ENCODE peak calls at places on chromosomes 1 and 21, in eight cellular contexts. One of them, this sample, is unnamed.

GRCh38 chr1:175841613-175842234 is 98.3 kb upstream of the TNR start:
- DNase-seq in esophagus muscularis mucosa: no peak
- DNase-seq in GM12864: no peak
- DNase-seq in RWPE1: no peak
- DNase-seq in H9: no peak
- DNase-seq in suprapubic skin: no peak
- DNase-seq in RWPE2: no peak
- DNase-seq in lower lobe of right lung: no peak
- DNase-seq in this sample: peak

GRCh38 chr21:36860736-36861594 is 105.5 kb downstream of the HLCS start:
- DNase-seq in esophagus muscularis mucosa: no peak
- DNase-seq in GM12864: no peak
- DNase-seq in RWPE1: peak
- DNase-seq in H9: no peak
- DNase-seq in suprapubic skin: no peak
- DNase-seq in RWPE2: no peak
- DNase-seq in lower lobe of right lung: no peak
- DNase-seq in this sample: no peak

GRCh38 chr1:34885405-34886247 is 26.1 kb upstream of the SMIM12 start:
- DNase-seq in esophagus muscularis mucosa: no peak
- DNase-seq in GM12864: no peak
- DNase-seq in RWPE1: peak
- DNase-seq in H9: peak
- DNase-seq in suprapubic skin: no peak
- DNase-seq in RWPE2: no peak
- DNase-seq in lower lobe of right lung: peak
- DNase-seq in this sample: peak

GRCh38 chr1:39378377-39378776 is 113.1 kb upstream of the BMP8A start:
- DNase-seq in esophagus muscularis mucosa: no peak
- DNase-seq in GM12864: no peak
- DNase-seq in RWPE1: peak
- DNase-seq in H9: peak
- DNase-seq in suprapubic skin: no peak
- DNase-seq in RWPE2: no peak
- DNase-seq in lower lobe of right lung: no peak
- DNase-seq in this sample: no peak

GRCh38 chr1:215900684-215901083 is 333.6 kb downstream of the KCTD3 start:
- DNase-seq in esophagus muscularis mucosa: no peak
- DNase-seq in GM12864: no peak
- DNase-seq in RWPE1: no peak
- DNase-seq in H9: no peak
- DNase-seq in suprapubic skin: no peak
- DNase-seq in RWPE2: no peak
- DNase-seq in lower lobe of right lung: no peak
- DNase-seq in this sample: no peak

GRCh38 chr1:109668123-109668800 is 405 bp downstream of the GSTM2 start:
- DNase-seq in esophagus muscularis mucosa: peak
- DNase-seq in GM12864: no peak
- DNase-seq in RWPE1: no peak
- DNase-seq in H9: no peak
- DNase-seq in suprapubic skin: no peak
- DNase-seq in RWPE2: no peak
- DNase-seq in lower lobe of right lung: no peak
- DNase-seq in this sample: no peak

GRCh38 chr1:148264374-148265276 is 112.5 kb upstream of the NBPF11 start:
- DNase-seq in esophagus muscularis mucosa: no peak
- DNase-seq in GM12864: no peak
- DNase-seq in RWPE1: peak
- DNase-seq in H9: peak
- DNase-seq in suprapubic skin: no peak
- DNase-seq in RWPE2: no peak
- DNase-seq in lower lobe of right lung: no peak
- DNase-seq in this sample: peak

GRCh38 chr1:39393645-39394044 is 97.8 kb upstream of the BMP8A start:
- DNase-seq in esophagus muscularis mucosa: no peak
- DNase-seq in GM12864: no peak
- DNase-seq in RWPE1: no peak
- DNase-seq in H9: no peak
- DNase-seq in suprapubic skin: no peak
- DNase-seq in RWPE2: no peak
- DNase-seq in lower lobe of right lung: no peak
- DNase-seq in this sample: no peak

GRCh38 chr1:173429517-173430477 is 47.3 kb upstream of the PRDX6 start:
- DNase-seq in esophagus muscularis mucosa: peak
- DNase-seq in GM12864: no peak
- DNase-seq in RWPE1: peak
- DNase-seq in H9: peak
- DNase-seq in suprapubic skin: peak
- DNase-seq in RWPE2: peak
- DNase-seq in lower lobe of right lung: peak
- DNase-seq in this sample: peak

GRCh38 chr1:68372487-68372886 is 77.3 kb downstream of the RPE65 start:
- DNase-seq in esophagus muscularis mucosa: no peak
- DNase-seq in GM12864: no peak
- DNase-seq in RWPE1: no peak
- DNase-seq in H9: no peak
- DNase-seq in suprapubic skin: no peak
- DNase-seq in RWPE2: no peak
- DNase-seq in lower lobe of right lung: no peak
- DNase-seq in this sample: no peak

GRCh38 chr1:12078938-12079861 is 16.1 kb downstream of the TNFRSF8 start:
- DNase-seq in esophagus muscularis mucosa: no peak
- DNase-seq in GM12864: peak
- DNase-seq in RWPE1: peak
- DNase-seq in H9: peak
- DNase-seq in suprapubic skin: no peak
- DNase-seq in RWPE2: no peak
- DNase-seq in lower lobe of right lung: no peak
- DNase-seq in this sample: peak

GRCh38 chr1:13593511-13594131 is 10.0 kb downstream of the PDPN start:
- DNase-seq in esophagus muscularis mucosa: no peak
- DNase-seq in GM12864: no peak
- DNase-seq in RWPE1: no peak
- DNase-seq in H9: peak
- DNase-seq in suprapubic skin: peak
- DNase-seq in RWPE2: no peak
- DNase-seq in lower lobe of right lung: no peak
- DNase-seq in this sample: peak

GRCh38 chr1:178389441-178389840 is 107.3 kb downstream of the CLEC20A start:
- DNase-seq in esophagus muscularis mucosa: no peak
- DNase-seq in GM12864: no peak
- DNase-seq in RWPE1: no peak
- DNase-seq in H9: no peak
- DNase-seq in suprapubic skin: no peak
- DNase-seq in RWPE2: no peak
- DNase-seq in lower lobe of right lung: no peak
- DNase-seq in this sample: no peak

GRCh38 chr1:19257178-19257914 is 5.7 kb downstream of the MRTO4 start:
- DNase-seq in esophagus muscularis mucosa: no peak
- DNase-seq in GM12864: no peak
- DNase-seq in RWPE1: no peak
- DNase-seq in H9: no peak
- DNase-seq in suprapubic skin: no peak
- DNase-seq in RWPE2: no peak
- DNase-seq in lower lobe of right lung: no peak
- DNase-seq in this sample: no peak

GRCh38 chr1:170027760-170028159 is 46.7 kb downstream of the KIFAP3 start:
- DNase-seq in esophagus muscularis mucosa: no peak
- DNase-seq in GM12864: no peak
- DNase-seq in RWPE1: no peak
- DNase-seq in H9: no peak
- DNase-seq in suprapubic skin: no peak
- DNase-seq in RWPE2: no peak
- DNase-seq in lower lobe of right lung: no peak
- DNase-seq in this sample: no peak

GRCh38 chr1:30753660-30754123 is 3.9 kb downstream of the LAPTM5 start:
- DNase-seq in esophagus muscularis mucosa: no peak
- DNase-seq in GM12864: no peak
- DNase-seq in RWPE1: no peak
- DNase-seq in H9: no peak
- DNase-seq in suprapubic skin: no peak
- DNase-seq in RWPE2: no peak
- DNase-seq in lower lobe of right lung: no peak
- DNase-seq in this sample: no peak

GRCh38 chr1:59645893-59646292 is 168.9 kb upstream of the HOOK1 start:
- DNase-seq in esophagus muscularis mucosa: no peak
- DNase-seq in GM12864: no peak
- DNase-seq in RWPE1: no peak
- DNase-seq in H9: no peak
- DNase-seq in suprapubic skin: no peak
- DNase-seq in RWPE2: no peak
- DNase-seq in lower lobe of right lung: no peak
- DNase-seq in this sample: peak

GRCh38 chr1:117655220-117655577 is 49.4 kb downstream of the TENT5C start:
- DNase-seq in esophagus muscularis mucosa: no peak
- DNase-seq in GM12864: no peak
- DNase-seq in RWPE1: peak
- DNase-seq in H9: no peak
- DNase-seq in suprapubic skin: no peak
- DNase-seq in RWPE2: no peak
- DNase-seq in lower lobe of right lung: no peak
- DNase-seq in this sample: no peak

GRCh38 chr1:45355683-45356082 is 15.4 kb upstream of the MUTYH start:
- DNase-seq in esophagus muscularis mucosa: no peak
- DNase-seq in GM12864: no peak
- DNase-seq in RWPE1: no peak
- DNase-seq in H9: no peak
- DNase-seq in suprapubic skin: no peak
- DNase-seq in RWPE2: no peak
- DNase-seq in lower lobe of right lung: no peak
- DNase-seq in this sample: no peak

GRCh38 chr1:89779541-89779940 is 41.3 kb upstream of the LRRC8D start:
- DNase-seq in esophagus muscularis mucosa: no peak
- DNase-seq in GM12864: no peak
- DNase-seq in RWPE1: no peak
- DNase-seq in H9: no peak
- DNase-seq in suprapubic skin: no peak
- DNase-seq in RWPE2: no peak
- DNase-seq in lower lobe of right lung: no peak
- DNase-seq in this sample: no peak

DNA sequence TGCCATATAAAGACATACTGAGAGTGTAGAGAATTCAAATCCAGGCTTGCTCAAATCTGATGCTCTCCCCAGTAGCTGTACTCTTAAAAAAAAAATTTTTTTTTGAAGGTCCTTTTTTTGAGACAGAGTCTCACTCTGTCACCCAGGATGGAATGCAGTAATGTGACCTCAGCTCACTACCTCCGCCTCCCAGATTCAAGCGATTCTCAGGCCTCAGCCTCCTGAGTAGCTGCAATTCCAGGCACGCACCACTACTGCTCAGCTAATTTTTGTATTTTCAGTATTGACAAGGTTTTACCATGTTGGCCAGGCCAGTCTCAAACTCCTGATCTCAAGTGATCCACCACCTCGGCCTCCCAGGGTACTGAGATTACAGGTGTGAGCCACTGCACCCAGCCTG is 28.7 kb downstream of the STYXL2 start:
- DNase-seq in esophagus muscularis mucosa: peak
- DNase-seq in GM12864: no peak
- DNase-seq in RWPE1: no peak
- DNase-seq in H9: no peak
- DNase-seq in suprapubic skin: no peak
- DNase-seq in RWPE2: no peak
- DNase-seq in lower lobe of right lung: no peak
- DNase-seq in this sample: no peak
- TF ChIP-seq CTCF in esophagus muscularis mucosa: no peak
- TF ChIP-seq CTCF in GM12864: no peak
- TF ChIP-seq CTCF in RWPE1: no peak
- TF ChIP-seq CTCF in H9: peak
- TF ChIP-seq CTCF in suprapubic skin: no peak
- TF ChIP-seq CTCF in RWPE2: no peak
- TF ChIP-seq CTCF in lower lobe of right lung: no peak
- TF ChIP-seq CTCF in this sample: no peak

GRCh38 chr21:28745131-28746055 is 247.3 kb downstream of the LTN1 start:
- DNase-seq in esophagus muscularis mucosa: no peak
- DNase-seq in GM12864: peak
- DNase-seq in RWPE1: peak
- DNase-seq in H9: peak
- DNase-seq in suprapubic skin: no peak
- DNase-seq in RWPE2: no peak
- DNase-seq in lower lobe of right lung: peak
- DNase-seq in this sample: peak
- TF ChIP-seq CTCF in esophagus muscularis mucosa: peak
- TF ChIP-seq CTCF in GM12864: peak
- TF ChIP-seq CTCF in RWPE1: peak
- TF ChIP-seq CTCF in H9: peak
- TF ChIP-seq CTCF in suprapubic skin: peak
- TF ChIP-seq CTCF in RWPE2: peak
- TF ChIP-seq CTCF in lower lobe of right lung: peak
- TF ChIP-seq CTCF in this sample: peak

GRCh38 chr1:228166170-228166936 is 749 bp downstream of the IBA57 start:
- DNase-seq in esophagus muscularis mucosa: peak
- DNase-seq in GM12864: peak
- DNase-seq in RWPE1: peak
- DNase-seq in H9: peak
- DNase-seq in suprapubic skin: no peak
- DNase-seq in RWPE2: peak
- DNase-seq in lower lobe of right lung: peak
- DNase-seq in this sample: peak
- TF ChIP-seq CTCF in esophagus muscularis mucosa: peak
- TF ChIP-seq CTCF in GM12864: peak
- TF ChIP-seq CTCF in RWPE1: no peak
- TF ChIP-seq CTCF in H9: peak
- TF ChIP-seq CTCF in suprapubic skin: peak
- TF ChIP-seq CTCF in RWPE2: peak
- TF ChIP-seq CTCF in lower lobe of right lung: peak
- TF ChIP-seq CTCF in this sample: no peak

DNA sequence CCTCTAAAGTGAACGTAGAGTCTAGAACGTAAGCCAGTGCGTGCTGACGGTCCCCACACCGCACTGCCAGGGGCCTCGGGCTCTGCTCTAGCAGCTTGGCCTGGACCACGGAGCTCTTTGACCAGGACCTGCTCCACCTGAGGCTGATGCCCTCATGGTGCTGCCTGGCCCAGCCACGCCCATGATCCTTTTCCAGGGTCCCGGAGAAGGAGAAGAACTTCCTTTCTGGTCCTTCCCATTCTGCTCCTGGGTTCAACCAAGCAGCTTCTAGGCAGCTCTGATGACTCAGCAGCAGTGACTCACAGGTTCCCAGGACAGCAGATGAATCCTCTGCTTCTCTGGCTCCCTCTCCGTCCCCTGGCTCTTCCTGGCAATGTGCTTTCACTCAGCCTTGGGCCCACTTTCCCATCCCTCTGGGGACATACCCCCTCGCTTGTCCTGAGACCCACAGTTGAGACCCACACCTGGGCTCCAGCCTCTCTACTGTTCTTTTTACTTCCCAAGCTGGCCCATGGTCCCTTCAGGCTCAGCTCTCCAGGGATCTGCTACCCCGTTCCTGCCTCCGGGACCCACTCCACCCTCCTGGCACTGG is 246.3 kb upstream of the RAB4A start:
- DNase-seq in esophagus muscularis mucosa: peak
- DNase-seq in GM12864: no peak
- DNase-seq in RWPE1: peak
- DNase-seq in H9: no peak
- DNase-seq in suprapubic skin: no peak
- DNase-seq in RWPE2: peak
- DNase-seq in lower lobe of right lung: no peak
- DNase-seq in this sample: no peak
- TF ChIP-seq CTCF in esophagus muscularis mucosa: no peak
- TF ChIP-seq CTCF in GM12864: no peak
- TF ChIP-seq CTCF in RWPE1: no peak
- TF ChIP-seq CTCF in H9: no peak
- TF ChIP-seq CTCF in suprapubic skin: no peak
- TF ChIP-seq CTCF in RWPE2: no peak
- TF ChIP-seq CTCF in lower lobe of right lung: no peak
- TF ChIP-seq CTCF in this sample: no peak

This sample was measured in nephron progenitor cell.